ENCODE peak calls at places on chromosome 11, in five cellular contexts. One of them, this sample, is unnamed.
A peak's percentile ranks its signal among the peaks of the same experiment; 100 is the strongest.

GRCh38 chr11:43982421-43982820 is 40.0 kb downstream of the C11orf96 start:
- DNase-seq in IMR-90: no peak
- DNase-seq in hepatocyte: no peak
- DNase-seq in mucosa of descending colon: no peak
- DNase-seq in OCI-LY7: no peak
- DNase-seq in this sample: no peak

GRCh38 chr11:130025371-130025770 is 22.7 kb upstream of the PRDM10 start:
- DNase-seq in hepatocyte: no peak
- DNase-seq in OCI-LY7: no peak
- DNase-seq in mucosa of descending colon: no peak
- DNase-seq in IMR-90: no peak
- DNase-seq in this sample: no peak

GRCh38 chr11:134293119-134294113 is 17.2 kb downstream of the GLB1L3 start:
- DNase-seq in OCI-LY7: no peak
- DNase-seq in hepatocyte: no peak
- DNase-seq in mucosa of descending colon: no peak
- DNase-seq in IMR-90: no peak
- DNase-seq in this sample: no peak

GRCh38 chr11:126716456-126717083 is 284.0 kb downstream of the KIRREL3 start:
- DNase-seq in hepatocyte: peak; percentile 66
- DNase-seq in OCI-LY7: peak; percentile 43
- DNase-seq in mucosa of descending colon: no peak
- DNase-seq in IMR-90: peak; percentile 43
- DNase-seq in this sample: peak; percentile 64

GRCh38 chr11:79314906-79315689 is 125.7 kb downstream of the TENM4 start:
- DNase-seq in mucosa of descending colon: no peak
- DNase-seq in IMR-90: peak; percentile 41
- DNase-seq in OCI-LY7: no peak
- DNase-seq in hepatocyte: peak; percentile 50
- DNase-seq in this sample: peak; percentile 19

GRCh38 chr11:19656140-19656541 is 56.5 kb upstream of the NAV2 start:
- DNase-seq in OCI-LY7: no peak
- DNase-seq in mucosa of descending colon: no peak
- DNase-seq in IMR-90: no peak
- DNase-seq in hepatocyte: no peak
- DNase-seq in this sample: no peak

GRCh38 chr11:1546536-1547466 is 25.3 kb downstream of the DUSP8 start:
- DNase-seq in OCI-LY7: peak; percentile 45
- DNase-seq in mucosa of descending colon: peak; percentile 81
- DNase-seq in hepatocyte: peak; percentile 86
- DNase-seq in IMR-90: peak; percentile 21
- DNase-seq in this sample: peak; percentile 55

GRCh38 chr11:68441466-68442230 is 18.9 kb upstream of the PPP6R3 start:
- DNase-seq in mucosa of descending colon: no peak
- DNase-seq in IMR-90: peak; percentile 45
- DNase-seq in OCI-LY7: peak; percentile 65
- DNase-seq in hepatocyte: no peak
- DNase-seq in this sample: peak; percentile 98

GRCh38 chr11:77580712-77581337 is 8.9 kb upstream of the AQP11 start:
- DNase-seq in mucosa of descending colon: no peak
- DNase-seq in hepatocyte: no peak
- DNase-seq in OCI-LY7: peak; percentile 68
- DNase-seq in IMR-90: peak; percentile 21
- DNase-seq in this sample: peak; percentile 53

GRCh38 chr11:122853971-122854446 is 15.7 kb downstream of the CRTAM start:
- DNase-seq in IMR-90: peak; percentile 84
- DNase-seq in hepatocyte: peak; percentile 83
- DNase-seq in OCI-LY7: peak; percentile 74
- DNase-seq in mucosa of descending colon: no peak
- DNase-seq in this sample: peak; percentile 91

GRCh38 chr11:44726278-44727113 is at the start of gene TSPAN18:
- DNase-seq in hepatocyte: peak; percentile 69
- DNase-seq in IMR-90: no peak
- DNase-seq in OCI-LY7: peak; percentile 26
- DNase-seq in mucosa of descending colon: peak; percentile 59
- DNase-seq in this sample: peak; percentile 44

GRCh38 chr11:17008099-17008498 is 6.1 kb downstream of the PLEKHA7 start:
- DNase-seq in IMR-90: no peak
- DNase-seq in mucosa of descending colon: no peak
- DNase-seq in OCI-LY7: no peak
- DNase-seq in hepatocyte: no peak
- DNase-seq in this sample: no peak

GRCh38 chr11:120996973-120997372 is 26.9 kb upstream of the TBCEL start:
- DNase-seq in hepatocyte: no peak
- DNase-seq in IMR-90: no peak
- DNase-seq in OCI-LY7: no peak
- DNase-seq in mucosa of descending colon: no peak
- DNase-seq in this sample: no peak

GRCh38 chr11:12750181-12750580 is 76.0 kb downstream of the TEAD1 start:
- DNase-seq in mucosa of descending colon: no peak
- DNase-seq in hepatocyte: no peak
- DNase-seq in OCI-LY7: no peak
- DNase-seq in IMR-90: no peak
- DNase-seq in this sample: no peak
- H3K4me1 ChIP-seq in mucosa of descending colon: no peaks in the 10 kb centered on the region
- H3K4me1 ChIP-seq in hepatocyte: peaks cover 28% of the 10 kb centered on the region
- H3K4me1 ChIP-seq in OCI-LY7: no peaks in the 10 kb centered on the region
- H3K4me1 ChIP-seq in IMR-90: peaks cover 22% of the 10 kb centered on the region
- H3K4me1 ChIP-seq in this sample: peaks cover 29% of the 10 kb centered on the region

DNA sequence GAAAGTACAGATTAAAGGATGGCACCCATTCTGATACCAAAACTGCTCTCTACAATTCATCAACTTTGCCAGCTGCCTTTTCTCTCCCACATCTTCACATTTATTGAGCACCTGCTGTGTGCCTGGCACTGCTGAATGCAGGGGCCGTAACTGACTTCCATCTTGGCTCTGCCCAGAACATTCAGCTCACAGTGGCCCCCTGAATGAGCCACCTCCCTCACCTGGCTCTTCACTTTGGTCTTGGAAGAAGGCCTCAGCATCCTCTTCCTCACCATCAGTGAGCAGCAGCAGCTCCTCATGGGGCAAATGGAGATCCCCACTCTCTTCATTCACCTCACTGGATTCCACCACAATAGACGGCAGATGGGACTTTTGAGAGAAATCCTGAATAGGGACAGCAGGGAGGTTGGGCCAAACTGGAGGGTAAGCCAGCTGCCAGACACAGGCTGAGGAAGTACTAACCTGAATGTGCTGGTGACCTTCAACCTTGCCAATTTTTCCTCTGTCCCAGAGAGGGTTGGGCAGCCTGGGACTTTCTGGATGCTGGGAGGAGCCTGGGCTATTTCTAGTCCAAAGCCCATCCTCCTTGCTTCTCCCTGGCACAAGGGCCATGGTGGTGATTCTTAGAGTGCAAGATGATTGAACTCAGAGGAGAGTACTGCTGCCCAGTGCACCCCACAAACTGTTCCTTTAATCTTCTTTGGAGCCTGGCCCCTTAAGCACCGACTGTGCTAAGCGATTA is 1.9 kb upstream of the UQCC3 start:
- DNase-seq in OCI-LY7: no peak
- DNase-seq in IMR-90: no peak
- DNase-seq in mucosa of descending colon: peak; percentile 55
- DNase-seq in hepatocyte: no peak
- DNase-seq in this sample: no peak
- H3K36me3 ChIP-seq in OCI-LY7: peaks cover 56% of the 10 kb centered on the region
- H3K36me3 ChIP-seq in IMR-90: peaks cover 16% of the 10 kb centered on the region
- H3K36me3 ChIP-seq in mucosa of descending colon: no peaks in the 10 kb centered on the region
- H3K36me3 ChIP-seq in hepatocyte: no peaks in the 10 kb centered on the region
- H3K36me3 ChIP-seq in this sample: peaks cover 41% of the 10 kb centered on the region

GRCh38 chr11:75241906-75242644 is 1.5 kb downstream of the TPBGL start:
- DNase-seq in mucosa of descending colon: no peak
- DNase-seq in OCI-LY7: no peak
- DNase-seq in hepatocyte: no peak
- DNase-seq in IMR-90: no peak
- DNase-seq in this sample: no peak

GRCh38 chr11:75242722-75243600 is 2.4 kb downstream of the TPBGL start:
- DNase-seq in hepatocyte: no peak
- DNase-seq in mucosa of descending colon: no peak
- DNase-seq in IMR-90: no peak
- DNase-seq in OCI-LY7: no peak
- DNase-seq in this sample: no peak

GRCh38 chr11:75239551-75240290 is 853 bp upstream of the TPBGL start:
- DNase-seq in IMR-90: no peak
- DNase-seq in mucosa of descending colon: no peak
- DNase-seq in OCI-LY7: no peak
- DNase-seq in hepatocyte: no peak
- DNase-seq in this sample: no peak

GRCh38 chr11:75240381-75241035 is at the start of gene TPBGL:
- DNase-seq in mucosa of descending colon: no peak
- DNase-seq in OCI-LY7: no peak
- DNase-seq in hepatocyte: peak; percentile 30
- DNase-seq in IMR-90: no peak
- DNase-seq in this sample: peak; percentile 63

DNA sequence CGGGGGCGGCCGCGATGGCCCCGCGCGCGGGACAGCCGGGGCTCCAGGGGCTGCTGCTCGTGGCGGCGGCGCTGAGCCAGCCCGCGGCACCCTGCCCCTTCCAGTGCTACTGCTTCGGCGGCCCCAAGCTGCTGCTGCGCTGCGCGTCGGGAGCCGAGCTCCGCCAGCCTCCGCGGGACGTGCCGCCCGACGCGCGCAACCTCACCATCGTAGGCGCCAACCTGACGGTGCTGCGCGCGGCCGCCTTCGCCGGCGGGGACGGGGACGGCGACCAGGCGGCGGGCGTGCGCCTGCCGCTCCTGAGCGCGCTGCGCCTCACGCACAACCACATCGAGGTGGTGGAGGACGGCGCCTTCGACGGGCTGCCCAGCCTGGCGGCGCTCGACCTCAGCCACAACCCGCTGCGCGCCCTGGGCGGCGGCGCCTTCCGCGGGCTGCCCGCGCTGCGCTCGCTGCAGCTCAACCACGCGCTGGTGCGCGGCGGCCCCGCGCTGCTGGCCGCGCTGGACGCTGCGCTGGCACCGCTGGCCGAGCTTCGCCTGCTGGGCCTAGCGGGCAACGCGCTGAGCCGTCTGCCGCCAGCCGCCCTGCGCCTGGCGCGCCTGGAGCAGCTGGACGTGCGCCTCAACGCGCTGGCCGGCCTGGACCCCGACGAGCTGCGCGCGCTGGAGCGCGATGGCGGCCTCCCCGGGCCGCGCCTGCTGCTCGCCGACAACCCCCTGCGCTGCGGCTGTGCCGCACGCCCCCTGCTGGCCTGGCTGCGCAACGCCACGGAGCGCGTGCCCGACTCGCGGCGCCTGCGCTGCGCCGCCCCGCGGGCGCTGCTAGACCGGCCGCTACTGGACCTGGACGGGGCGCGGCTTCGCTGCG is 697 bp downstream of the TPBGL start:
- DNase-seq in hepatocyte: peak; percentile 94
- DNase-seq in IMR-90: peak; percentile 80
- DNase-seq in OCI-LY7: peak; percentile 49
- DNase-seq in mucosa of descending colon: peak; percentile 85
- DNase-seq in this sample: peak; percentile 92
- TF ChIP-seq CTCF in hepatocyte: peak; percentile 59
- TF ChIP-seq CTCF in IMR-90: peak; percentile 99
- TF ChIP-seq CTCF in OCI-LY7: peak; percentile 58
- TF ChIP-seq CTCF in mucosa of descending colon: peak; percentile 100
- TF ChIP-seq CTCF in this sample: peak; percentile 65

DNA sequence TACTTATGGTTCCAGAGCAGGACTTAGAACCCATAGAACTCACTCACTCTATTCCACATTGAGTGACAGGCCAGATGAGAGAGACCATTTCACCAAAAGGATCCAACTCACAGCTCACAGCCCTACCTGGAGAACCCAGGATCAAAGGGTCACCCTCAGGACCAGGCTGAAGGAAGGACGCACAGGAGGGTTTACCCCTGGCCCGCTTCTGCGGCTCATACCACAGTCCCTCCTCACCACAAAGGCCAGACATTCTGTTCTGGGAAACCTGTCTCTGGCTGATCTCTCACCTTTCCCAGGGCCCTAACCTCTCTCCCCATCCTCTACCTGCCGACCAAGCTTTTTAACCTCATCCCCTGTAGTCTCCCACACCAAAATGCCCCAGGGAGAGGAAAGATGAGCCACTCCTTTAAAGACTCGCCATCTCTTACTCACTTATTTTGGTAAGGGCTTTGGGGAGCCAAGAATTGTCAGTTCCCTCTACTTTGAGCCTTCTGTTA is 4.7 kb downstream of the FOSL1 start:
- DNase-seq in OCI-LY7: no peak
- DNase-seq in IMR-90: no peak
- DNase-seq in hepatocyte: no peak
- DNase-seq in mucosa of descending colon: no peak
- DNase-seq in this sample: no peak
- H3K4me1 ChIP-seq in OCI-LY7: peaks cover 41% of the 10 kb centered on the region
- H3K4me1 ChIP-seq in IMR-90: peaks cover 33% of the 10 kb centered on the region
- H3K4me1 ChIP-seq in hepatocyte: peaks cover 29% of the 10 kb centered on the region
- H3K4me1 ChIP-seq in mucosa of descending colon: peaks cover 24% of the 10 kb centered on the region
- H3K4me1 ChIP-seq in this sample: peaks cover 30% of the 10 kb centered on the region

This sample was measured in A673.